ENCODE peak calls at places on chromosomes 1 and 21, in seven cellular contexts. One of them, this sample, is unnamed.

GRCh38 chr1:52970149-52970548 is 43.1 kb downstream of the SCP2 start:
- DNase-seq in esophagus squamous epithelium: no peak
- DNase-seq in posterior vena cava: no peak
- DNase-seq in heart right ventricle: no peak
- DNase-seq in NCI-H187: no peak
- DNase-seq in HT1080: peak
- DNase-seq in DMS79 treated with DMSO at 0.1 percent for 48 hours: peak
- DNase-seq in this sample: no peak

GRCh38 chr1:5748286-5749225 is 243.7 kb downstream of the NPHP4 start:
- DNase-seq in esophagus squamous epithelium: no peak
- DNase-seq in posterior vena cava: peak
- DNase-seq in heart right ventricle: no peak
- DNase-seq in NCI-H187: no peak
- DNase-seq in HT1080: no peak
- DNase-seq in DMS79 treated with DMSO at 0.1 percent for 48 hours: no peak
- DNase-seq in this sample: no peak

GRCh38 chr1:15952317-15953258 is 23.3 kb downstream of the ZBTB17 start:
- DNase-seq in esophagus squamous epithelium: no peak
- DNase-seq in posterior vena cava: no peak
- DNase-seq in heart right ventricle: no peak
- DNase-seq in NCI-H187: no peak
- DNase-seq in HT1080: peak
- DNase-seq in DMS79 treated with DMSO at 0.1 percent for 48 hours: no peak
- DNase-seq in this sample: no peak

GRCh38 chr1:173554541-173555250 is 48.2 kb downstream of the SLC9C2 start:
- DNase-seq in esophagus squamous epithelium: no peak
- DNase-seq in posterior vena cava: no peak
- DNase-seq in heart right ventricle: no peak
- DNase-seq in NCI-H187: no peak
- DNase-seq in HT1080: peak
- DNase-seq in DMS79 treated with DMSO at 0.1 percent for 48 hours: no peak
- DNase-seq in this sample: no peak

GRCh38 chr21:42193131-42193671 is 25.7 kb upstream of the ABCG1 start:
- DNase-seq in esophagus squamous epithelium: no peak
- DNase-seq in posterior vena cava: no peak
- DNase-seq in heart right ventricle: no peak
- DNase-seq in NCI-H187: no peak
- DNase-seq in HT1080: peak
- DNase-seq in DMS79 treated with DMSO at 0.1 percent for 48 hours: no peak
- DNase-seq in this sample: no peak

GRCh38 chr1:25922633-25923567 is 16.7 kb upstream of the STMN1 start:
- DNase-seq in esophagus squamous epithelium: no peak
- DNase-seq in posterior vena cava: peak
- DNase-seq in heart right ventricle: peak
- DNase-seq in NCI-H187: peak
- DNase-seq in HT1080: no peak
- DNase-seq in DMS79 treated with DMSO at 0.1 percent for 48 hours: peak
- DNase-seq in this sample: no peak

GRCh38 chr21:18155508-18156193 is 89.0 kb upstream of the CHODL start:
- DNase-seq in esophagus squamous epithelium: no peak
- DNase-seq in posterior vena cava: no peak
- DNase-seq in heart right ventricle: no peak
- DNase-seq in NCI-H187: no peak
- DNase-seq in HT1080: peak
- DNase-seq in DMS79 treated with DMSO at 0.1 percent for 48 hours: no peak
- DNase-seq in this sample: no peak

GRCh38 chr1:24020032-24020431 is 39.9 kb upstream of the SRSF10 start:
- DNase-seq in esophagus squamous epithelium: no peak
- DNase-seq in posterior vena cava: no peak
- DNase-seq in heart right ventricle: no peak
- DNase-seq in NCI-H187: no peak
- DNase-seq in HT1080: no peak
- DNase-seq in DMS79 treated with DMSO at 0.1 percent for 48 hours: no peak
- DNase-seq in this sample: no peak

GRCh38 chr1:164725401-164725800 is 166.4 kb downstream of the PBX1 start:
- DNase-seq in esophagus squamous epithelium: no peak
- DNase-seq in posterior vena cava: no peak
- DNase-seq in heart right ventricle: no peak
- DNase-seq in NCI-H187: no peak
- DNase-seq in HT1080: no peak
- DNase-seq in DMS79 treated with DMSO at 0.1 percent for 48 hours: no peak
- DNase-seq in this sample: no peak

GRCh38 chr1:63721531-63722189 is 52.2 kb upstream of the ROR1 start:
- DNase-seq in esophagus squamous epithelium: no peak
- DNase-seq in posterior vena cava: no peak
- DNase-seq in heart right ventricle: peak
- DNase-seq in NCI-H187: no peak
- DNase-seq in HT1080: peak
- DNase-seq in DMS79 treated with DMSO at 0.1 percent for 48 hours: peak
- DNase-seq in this sample: peak

GRCh38 chr1:187680823-187681222 is 852.1 kb downstream of the PLA2G4A start:
- DNase-seq in esophagus squamous epithelium: no peak
- DNase-seq in posterior vena cava: no peak
- DNase-seq in heart right ventricle: no peak
- DNase-seq in NCI-H187: no peak
- DNase-seq in HT1080: no peak
- DNase-seq in DMS79 treated with DMSO at 0.1 percent for 48 hours: no peak
- DNase-seq in this sample: no peak

GRCh38 chr1:154497026-154497806 is 4.8 kb upstream of the TDRD10 start:
- DNase-seq in esophagus squamous epithelium: no peak
- DNase-seq in posterior vena cava: no peak
- DNase-seq in heart right ventricle: peak
- DNase-seq in NCI-H187: no peak
- DNase-seq in HT1080: no peak
- DNase-seq in DMS79 treated with DMSO at 0.1 percent for 48 hours: no peak
- DNase-seq in this sample: no peak

GRCh38 chr1:97004743-97005142 is 283.2 kb downstream of the PTBP2 start:
- DNase-seq in esophagus squamous epithelium: no peak
- DNase-seq in posterior vena cava: no peak
- DNase-seq in heart right ventricle: no peak
- DNase-seq in NCI-H187: no peak
- DNase-seq in HT1080: no peak
- DNase-seq in DMS79 treated with DMSO at 0.1 percent for 48 hours: no peak
- DNase-seq in this sample: no peak

GRCh38 chr1:47934243-47934805 is 62.9 kb downstream of the TRABD2B start:
- DNase-seq in esophagus squamous epithelium: peak
- DNase-seq in posterior vena cava: peak
- DNase-seq in heart right ventricle: peak
- DNase-seq in NCI-H187: no peak
- DNase-seq in HT1080: no peak
- DNase-seq in DMS79 treated with DMSO at 0.1 percent for 48 hours: peak
- DNase-seq in this sample: no peak

GRCh38 chr1:180264595-180264994 is 34.5 kb downstream of the LHX4 start:
- DNase-seq in esophagus squamous epithelium: no peak
- DNase-seq in posterior vena cava: no peak
- DNase-seq in heart right ventricle: no peak
- DNase-seq in NCI-H187: no peak
- DNase-seq in HT1080: no peak
- DNase-seq in DMS79 treated with DMSO at 0.1 percent for 48 hours: no peak
- DNase-seq in this sample: no peak

GRCh38 chr1:58928514-58928913 is 144.7 kb upstream of the JUN start:
- DNase-seq in esophagus squamous epithelium: no peak
- DNase-seq in posterior vena cava: no peak
- DNase-seq in heart right ventricle: no peak
- DNase-seq in NCI-H187: no peak
- DNase-seq in HT1080: no peak
- DNase-seq in DMS79 treated with DMSO at 0.1 percent for 48 hours: no peak
- DNase-seq in this sample: no peak

GRCh38 chr21:34129971-34130597 is 56.7 kb downstream of the MRPS6 start:
- DNase-seq in esophagus squamous epithelium: no peak
- DNase-seq in posterior vena cava: no peak
- DNase-seq in heart right ventricle: no peak
- DNase-seq in NCI-H187: peak
- DNase-seq in HT1080: no peak
- DNase-seq in DMS79 treated with DMSO at 0.1 percent for 48 hours: peak
- DNase-seq in this sample: no peak

GRCh38 chr1:205061665-205062069 is 18.7 kb downstream of the CNTN2 start:
- DNase-seq in esophagus squamous epithelium: no peak
- DNase-seq in posterior vena cava: peak
- DNase-seq in heart right ventricle: peak
- DNase-seq in NCI-H187: peak
- DNase-seq in HT1080: peak
- DNase-seq in DMS79 treated with DMSO at 0.1 percent for 48 hours: peak
- DNase-seq in this sample: peak

GRCh38 chr21:45290948-45291612 is 3.4 kb upstream of the POFUT2 start:
- DNase-seq in esophagus squamous epithelium: no peak
- DNase-seq in posterior vena cava: no peak
- DNase-seq in heart right ventricle: no peak
- DNase-seq in NCI-H187: no peak
- DNase-seq in HT1080: no peak
- DNase-seq in DMS79 treated with DMSO at 0.1 percent for 48 hours: no peak
- DNase-seq in this sample: no peak

GRCh38 chr1:63454269-63454668 is 68.8 kb downstream of the ITGB3BP start:
- DNase-seq in esophagus squamous epithelium: no peak
- DNase-seq in posterior vena cava: no peak
- DNase-seq in heart right ventricle: no peak
- DNase-seq in NCI-H187: no peak
- DNase-seq in HT1080: no peak
- DNase-seq in DMS79 treated with DMSO at 0.1 percent for 48 hours: no peak
- DNase-seq in this sample: no peak

GRCh38 chr1:9278114-9278513 is 14.6 kb upstream of the SPSB1 start:
- DNase-seq in esophagus squamous epithelium: no peak
- DNase-seq in posterior vena cava: no peak
- DNase-seq in heart right ventricle: no peak
- DNase-seq in NCI-H187: no peak
- DNase-seq in HT1080: no peak
- DNase-seq in DMS79 treated with DMSO at 0.1 percent for 48 hours: no peak
- DNase-seq in this sample: no peak

GRCh38 chr1:10978719-10979118 is 33.7 kb upstream of the TARDBP start:
- DNase-seq in esophagus squamous epithelium: no peak
- DNase-seq in posterior vena cava: no peak
- DNase-seq in heart right ventricle: no peak
- DNase-seq in NCI-H187: no peak
- DNase-seq in HT1080: no peak
- DNase-seq in DMS79 treated with DMSO at 0.1 percent for 48 hours: no peak
- DNase-seq in this sample: no peak

GRCh38 chr1:64898107-64898861 is 68.1 kb downstream of the JAK1 start:
- DNase-seq in esophagus squamous epithelium: peak
- DNase-seq in posterior vena cava: peak
- DNase-seq in heart right ventricle: peak
- DNase-seq in NCI-H187: no peak
- DNase-seq in HT1080: peak
- DNase-seq in DMS79 treated with DMSO at 0.1 percent for 48 hours: no peak
- DNase-seq in this sample: peak

GRCh38 chr1:33036051-33036525 is 595 bp downstream of the AK2 start:
- DNase-seq in esophagus squamous epithelium: no peak
- DNase-seq in posterior vena cava: no peak
- DNase-seq in heart right ventricle: no peak
- DNase-seq in NCI-H187: no peak
- DNase-seq in HT1080: peak
- DNase-seq in DMS79 treated with DMSO at 0.1 percent for 48 hours: no peak
- DNase-seq in this sample: no peak